ENCODE peak calls at places on chromosomes 2 and 18, in four cellular contexts. Z, L, G and B are unnamed samples.

GRCh38 chr2:239044336-239044735 is 196.5 kb downstream of the TWIST2 start:
- DNase-seq in Z (no peak), L (no peak), G (no peak), B (no peak)

GRCh38 chr2:215528555-215528954 is 92.7 kb upstream of the FN1 start:
- DNase-seq in Z (no peak), L (no peak), G (peak; percentile 95), B (no peak)

GRCh38 chr18:1680108-1680507 is 775.4 kb downstream of the ADCYAP1 start:
- DNase-seq in Z (no peak), L (no peak), G (no peak), B (no peak)

GRCh38 chr2:190318514-190318913 is 1.1 kb downstream of the HIBCH start:
- DNase-seq in L (no peak), Z (no peak), G (no peak), B (no peak)

GRCh38 chr2:26721267-26722032 is 28.9 kb downstream of the KCNK3 start:
- DNase-seq in Z (peak; percentile 84), G (no peak), L (no peak), B (peak; percentile 36)

GRCh38 chr2:200378652-200379290 is 72.3 kb downstream of the SPATS2L start:
- DNase-seq in G (peak; percentile 87), L (no peak), Z (no peak), B (no peak)

GRCh38 chr2:127153691-127154158 is 46.8 kb upstream of the BIN1 start:
- DNase-seq in Z (no peak), L (no peak), G (peak; percentile 90), B (no peak)

GRCh38 chr2:12649602-12650400 is 66.9 kb upstream of the TRIB2 start:
- DNase-seq in G (no peak), Z (no peak), L (no peak), B (no peak)

GRCh38 chr2:164504253-164504652 is 117.0 kb downstream of the GRB14 start:
- DNase-seq in Z (no peak), L (peak; percentile 14), G (no peak), B (no peak)

GRCh38 chr2:75503048-75503607 is 57.6 kb downstream of the EVA1A start:
- DNase-seq in L (no peak), G (peak; percentile 38), Z (no peak), B (no peak)

GRCh38 chr2:16046649-16047048 is 106.3 kb downstream of the MYCN start:
- DNase-seq in G (no peak), Z (no peak), L (no peak), B (no peak)

GRCh38 chr2:175107146-175107545 is 60.9 kb downstream of the ATF2 start:
- DNase-seq in L (no peak), Z (no peak), G (no peak), B (no peak)

GRCh38 chr2:68742638-68743037 is 8.0 kb downstream of the ARHGAP25 start:
- DNase-seq in G (no peak), L (no peak), Z (no peak), B (no peak)

GRCh38 chr2:144350151-144350802 is 169.6 kb downstream of the ZEB2 start:
- DNase-seq in G (no peak), Z (no peak), L (no peak), B (no peak)

GRCh38 chr2:237091779-237092436 is 6.2 kb downstream of the COPS8 start:
- DNase-seq in G (peak; percentile 76), Z (no peak), L (no peak), B (no peak)

GRCh38 chr2:147449323-147450080 is 395.3 kb upstream of the ACVR2A start:
- DNase-seq in G (no peak), Z (no peak), L (no peak), B (no peak)

GRCh38 chr2:23761638-23762037 is 165.3 kb downstream of the ATAD2B start:
- DNase-seq in G (no peak), Z (no peak), L (no peak), B (no peak)

GRCh38 chr2:173854840-173855239 is 110.3 kb downstream of the SP3 start:
- DNase-seq in Z (no peak), L (peak; percentile 58), G (peak; percentile 57), B (no peak)

GRCh38 chr2:203461736-203462135 is 73.4 kb downstream of the RAPH1 start:
- DNase-seq in Z (no peak), L (no peak), G (no peak), B (no peak)

GRCh38 chr18:11757084-11757590 is 68.1 kb downstream of the GNAL start:
- DNase-seq in L (no peak), Z (no peak), G (no peak), B (no peak)

GRCh38 chr2:11698009-11698922 is 28.3 kb upstream of the NTSR2 start:
- DNase-seq in Z (peak; percentile 73), L (peak; percentile 56), G (no peak), B (no peak)

GRCh38 chr18:74399225-74399887 is 57.8 kb downstream of the DIPK1C start:
- DNase-seq in L (no peak), Z (no peak), G (no peak), B (no peak)

GRCh38 chr2:190948671-190949070 is 65.3 kb downstream of the STAT1 start:
- DNase-seq in G (no peak), L (peak; percentile 12), Z (no peak), B (no peak)

GRCh38 chr2:55581435-55581834 is 36.0 kb downstream of the PPP4R3B start:
- DNase-seq in G (no peak), L (peak; percentile 8), Z (no peak), B (peak; percentile 8)

GRCh38 chr2:137172162-137172561 is 406.8 kb downstream of the THSD7B start:
- DNase-seq in Z (no peak), L (no peak), G (no peak), B (no peak)

GRCh38 chr2:185608799-185609198 is 129.8 kb upstream of the FSIP2 start:
- DNase-seq in G (peak; percentile 3), L (peak; percentile 11), Z (no peak), B (no peak)